ENCODE peak calls at places on chromosome 10, in nine cellular contexts. E, P, V, I, L, B, M, Q and Z are unnamed samples.

GRCh38 chr10:79322616-79323566 is 24.4 kb upstream of the PPIF start:
- DNase-seq in E (no peak), L (peak; percentile 71), B (peak; percentile 73), V (peak; percentile 33), M (peak; percentile 72), Q (peak; percentile 75), I (no peak), P (peak; percentile 79), Z (no peak)

GRCh38 chr10:70041016-70041415 is 11.6 kb upstream of the MACROH2A2 start:
- DNase-seq in P (no peak), M (no peak), V (no peak), E (no peak), Q (no peak), L (no peak), I (no peak), B (no peak), Z (no peak)

GRCh38 chr10:129744896-129745750 is 219.0 kb downstream of the EBF3 start:
- DNase-seq in M (no peak), B (no peak), I (no peak), P (no peak), V (no peak), Q (no peak), L (no peak), E (no peak), Z (no peak)

GRCh38 chr10:114239117-114239993 is at the start of gene VWA2:
- DNase-seq in L (peak; percentile 49), V (no peak), P (no peak), B (no peak), M (peak; percentile 76), E (peak; percentile 81), Q (peak; percentile 17), I (peak; percentile 33), Z (peak; percentile 35)

GRCh38 chr10:119205926-119206602 is 1.3 kb upstream of the GRK5 start:
- DNase-seq in E (peak; percentile 41), B (peak; percentile 20), P (peak; percentile 12), L (peak; percentile 75), M (peak; percentile 81), V (no peak), Q (peak; percentile 8), I (no peak), Z (peak; percentile 17)

GRCh38 chr10:15141136-15142067 is 27.1 kb downstream of the NMT2 start:
- DNase-seq in Q (no peak), M (no peak), V (no peak), L (no peak), E (no peak), B (no peak), P (no peak), I (no peak), Z (no peak)

GRCh38 chr10:58178811-58179210 is 88.9 kb downstream of the IPMK start:
- DNase-seq in V (no peak), L (no peak), I (no peak), E (no peak), M (no peak), Q (no peak), P (no peak), B (no peak), Z (no peak)

GRCh38 chr10:47408606-47409005 is 24.5 kb upstream of the ZNF488 start:
- DNase-seq in Q (no peak), I (no peak), E (no peak), B (no peak), P (no peak), V (no peak), M (no peak), L (no peak), Z (no peak)

GRCh38 chr10:46096909-46097575 is 51.0 kb upstream of the MSMB start:
- DNase-seq in Q (no peak), V (no peak), L (no peak), B (no peak), I (no peak), E (no peak), M (no peak), P (no peak), Z (no peak)

GRCh38 chr10:51077507-51077906 is 3.2 kb downstream of the PRKG1 start:
- DNase-seq in E (no peak), Q (no peak), P (no peak), I (no peak), B (no peak), L (no peak), V (no peak), M (no peak), Z (no peak)

GRCh38 chr10:99329891-99330674 is 927 bp downstream of the CNNM1 start:
- DNase-seq in V (no peak), B (no peak), Q (no peak), M (peak; percentile 56), L (peak; percentile 20), E (peak; percentile 52), P (no peak), I (peak; percentile 25), Z (no peak)

GRCh38 chr10:52040486-52040885 is 273.6 kb upstream of the DKK1 start:
- DNase-seq in I (no peak), M (no peak), V (no peak), P (no peak), E (no peak), B (no peak), Q (no peak), L (no peak), Z (no peak)

GRCh38 chr10:5963071-5963470 is 14.3 kb downstream of the IL15RA start:
- DNase-seq in Q (no peak), B (no peak), I (no peak), P (no peak), V (no peak), L (no peak), M (peak; percentile 13), E (no peak), Z (no peak)

GRCh38 chr10:129837909-129838582 is 126.0 kb downstream of the EBF3 start:
- DNase-seq in P (no peak), I (no peak), Q (no peak), M (no peak), V (no peak), E (no peak), B (no peak), L (no peak), Z (no peak)

GRCh38 chr10:8298871-8299570 is 244.5 kb downstream of the GATA3 start:
- DNase-seq in V (no peak), P (no peak), M (no peak), I (no peak), L (no peak), E (no peak), B (no peak), Q (no peak), Z (no peak)